ENCODE peak calls at places on chromosome 3, in eight cellular contexts. One of them, this sample, is unnamed.

GRCh38 chr3:48256557-48256956 is 15.7 kb downstream of the ZNF589 start:
- DNase-seq in A549: no peak
- DNase-seq in stimulated activated CD4-positive, alpha-beta T cell treated with anti-CD3 and anti-CD28 coated beads, Interleukin-4, amount 100 ng/mL, for 1 hour: no peak
- DNase-seq in GM23338: no peak
- DNase-seq in KG1: no peak
- DNase-seq in activated CD4-positive, alpha-beta T cell treated with anti-CD3 and anti-CD28 coated beads, Interleukin-2, amount 10 ng/mL, durations not matched to agents 7 days and 5 days: no peak
- DNase-seq in ovary: no peak
- DNase-seq in activated T-helper 1 cell treated with anti-CD3 and anti-CD28 coated beads, Interleukin-2, amount 50 U/mL, for 16 hours: no peak
- DNase-seq in this sample: no peak

GRCh38 chr3:33046521-33046920 is 50.4 kb downstream of the GLB1 start:
- DNase-seq in A549: no peak
- DNase-seq in stimulated activated CD4-positive, alpha-beta T cell treated with anti-CD3 and anti-CD28 coated beads, Interleukin-4, amount 100 ng/mL, for 1 hour: no peak
- DNase-seq in GM23338: no peak
- DNase-seq in KG1: no peak
- DNase-seq in activated CD4-positive, alpha-beta T cell treated with anti-CD3 and anti-CD28 coated beads, Interleukin-2, amount 10 ng/mL, durations not matched to agents 7 days and 5 days: peak
- DNase-seq in ovary: no peak
- DNase-seq in activated T-helper 1 cell treated with anti-CD3 and anti-CD28 coated beads, Interleukin-2, amount 50 U/mL, for 16 hours: no peak
- DNase-seq in this sample: no peak

GRCh38 chr3:127669541-127670228 is 3.1 kb upstream of the ABTB1 start:
- DNase-seq in A549: no peak
- DNase-seq in stimulated activated CD4-positive, alpha-beta T cell treated with anti-CD3 and anti-CD28 coated beads, Interleukin-4, amount 100 ng/mL, for 1 hour: no peak
- DNase-seq in GM23338: no peak
- DNase-seq in KG1: no peak
- DNase-seq in activated CD4-positive, alpha-beta T cell treated with anti-CD3 and anti-CD28 coated beads, Interleukin-2, amount 10 ng/mL, durations not matched to agents 7 days and 5 days: no peak
- DNase-seq in ovary: peak
- DNase-seq in activated T-helper 1 cell treated with anti-CD3 and anti-CD28 coated beads, Interleukin-2, amount 50 U/mL, for 16 hours: no peak
- DNase-seq in this sample: no peak

GRCh38 chr3:105352976-105353375 is 13.7 kb upstream of the ALCAM start:
- DNase-seq in A549: no peak
- DNase-seq in stimulated activated CD4-positive, alpha-beta T cell treated with anti-CD3 and anti-CD28 coated beads, Interleukin-4, amount 100 ng/mL, for 1 hour: no peak
- DNase-seq in GM23338: no peak
- DNase-seq in KG1: no peak
- DNase-seq in activated CD4-positive, alpha-beta T cell treated with anti-CD3 and anti-CD28 coated beads, Interleukin-2, amount 10 ng/mL, durations not matched to agents 7 days and 5 days: no peak
- DNase-seq in ovary: no peak
- DNase-seq in activated T-helper 1 cell treated with anti-CD3 and anti-CD28 coated beads, Interleukin-2, amount 50 U/mL, for 16 hours: no peak
- DNase-seq in this sample: no peak

GRCh38 chr3:186998937-186999368 is 68.6 kb downstream of the ST6GAL1 start:
- DNase-seq in A549: no peak
- DNase-seq in stimulated activated CD4-positive, alpha-beta T cell treated with anti-CD3 and anti-CD28 coated beads, Interleukin-4, amount 100 ng/mL, for 1 hour: no peak
- DNase-seq in GM23338: peak
- DNase-seq in KG1: no peak
- DNase-seq in activated CD4-positive, alpha-beta T cell treated with anti-CD3 and anti-CD28 coated beads, Interleukin-2, amount 10 ng/mL, durations not matched to agents 7 days and 5 days: no peak
- DNase-seq in ovary: no peak
- DNase-seq in activated T-helper 1 cell treated with anti-CD3 and anti-CD28 coated beads, Interleukin-2, amount 50 U/mL, for 16 hours: no peak
- DNase-seq in this sample: no peak

GRCh38 chr3:172653004-172653403 is 57.9 kb downstream of the NCEH1 start:
- DNase-seq in A549: no peak
- DNase-seq in stimulated activated CD4-positive, alpha-beta T cell treated with anti-CD3 and anti-CD28 coated beads, Interleukin-4, amount 100 ng/mL, for 1 hour: no peak
- DNase-seq in GM23338: no peak
- DNase-seq in KG1: no peak
- DNase-seq in activated CD4-positive, alpha-beta T cell treated with anti-CD3 and anti-CD28 coated beads, Interleukin-2, amount 10 ng/mL, durations not matched to agents 7 days and 5 days: no peak
- DNase-seq in ovary: no peak
- DNase-seq in activated T-helper 1 cell treated with anti-CD3 and anti-CD28 coated beads, Interleukin-2, amount 50 U/mL, for 16 hours: no peak
- DNase-seq in this sample: no peak

GRCh38 chr3:11154036-11154952 is at the start of gene HRH1:
- DNase-seq in A549: no peak
- DNase-seq in stimulated activated CD4-positive, alpha-beta T cell treated with anti-CD3 and anti-CD28 coated beads, Interleukin-4, amount 100 ng/mL, for 1 hour: peak
- DNase-seq in GM23338: peak
- DNase-seq in KG1: no peak
- DNase-seq in activated CD4-positive, alpha-beta T cell treated with anti-CD3 and anti-CD28 coated beads, Interleukin-2, amount 10 ng/mL, durations not matched to agents 7 days and 5 days: no peak
- DNase-seq in ovary: peak
- DNase-seq in activated T-helper 1 cell treated with anti-CD3 and anti-CD28 coated beads, Interleukin-2, amount 50 U/mL, for 16 hours: no peak
- DNase-seq in this sample: no peak

GRCh38 chr3:152253514-152253913 is 15.2 kb upstream of the MBNL1 start:
- DNase-seq in A549: no peak
- DNase-seq in stimulated activated CD4-positive, alpha-beta T cell treated with anti-CD3 and anti-CD28 coated beads, Interleukin-4, amount 100 ng/mL, for 1 hour: no peak
- DNase-seq in GM23338: no peak
- DNase-seq in KG1: no peak
- DNase-seq in activated CD4-positive, alpha-beta T cell treated with anti-CD3 and anti-CD28 coated beads, Interleukin-2, amount 10 ng/mL, durations not matched to agents 7 days and 5 days: no peak
- DNase-seq in ovary: no peak
- DNase-seq in activated T-helper 1 cell treated with anti-CD3 and anti-CD28 coated beads, Interleukin-2, amount 50 U/mL, for 16 hours: no peak
- DNase-seq in this sample: no peak

GRCh38 chr3:189157232-189158007 is 14.4 kb upstream of the TPRG1 start:
- DNase-seq in A549: no peak
- DNase-seq in stimulated activated CD4-positive, alpha-beta T cell treated with anti-CD3 and anti-CD28 coated beads, Interleukin-4, amount 100 ng/mL, for 1 hour: no peak
- DNase-seq in GM23338: no peak
- DNase-seq in KG1: no peak
- DNase-seq in activated CD4-positive, alpha-beta T cell treated with anti-CD3 and anti-CD28 coated beads, Interleukin-2, amount 10 ng/mL, durations not matched to agents 7 days and 5 days: no peak
- DNase-seq in ovary: no peak
- DNase-seq in activated T-helper 1 cell treated with anti-CD3 and anti-CD28 coated beads, Interleukin-2, amount 50 U/mL, for 16 hours: no peak
- DNase-seq in this sample: no peak

GRCh38 chr3:143167956-143168355 is 48.4 kb downstream of the CHST2 start:
- DNase-seq in A549: no peak
- DNase-seq in stimulated activated CD4-positive, alpha-beta T cell treated with anti-CD3 and anti-CD28 coated beads, Interleukin-4, amount 100 ng/mL, for 1 hour: no peak
- DNase-seq in GM23338: no peak
- DNase-seq in KG1: no peak
- DNase-seq in activated CD4-positive, alpha-beta T cell treated with anti-CD3 and anti-CD28 coated beads, Interleukin-2, amount 10 ng/mL, durations not matched to agents 7 days and 5 days: no peak
- DNase-seq in ovary: no peak
- DNase-seq in activated T-helper 1 cell treated with anti-CD3 and anti-CD28 coated beads, Interleukin-2, amount 50 U/mL, for 16 hours: no peak
- DNase-seq in this sample: no peak

GRCh38 chr3:50658831-50659230 is 15.9 kb upstream of the DOCK3 start:
- DNase-seq in A549: no peak
- DNase-seq in stimulated activated CD4-positive, alpha-beta T cell treated with anti-CD3 and anti-CD28 coated beads, Interleukin-4, amount 100 ng/mL, for 1 hour: no peak
- DNase-seq in GM23338: no peak
- DNase-seq in KG1: no peak
- DNase-seq in activated CD4-positive, alpha-beta T cell treated with anti-CD3 and anti-CD28 coated beads, Interleukin-2, amount 10 ng/mL, durations not matched to agents 7 days and 5 days: no peak
- DNase-seq in ovary: no peak
- DNase-seq in activated T-helper 1 cell treated with anti-CD3 and anti-CD28 coated beads, Interleukin-2, amount 50 U/mL, for 16 hours: no peak
- DNase-seq in this sample: no peak

GRCh38 chr3:15585111-15585844 is 16.1 kb downstream of the HACL1 start:
- DNase-seq in A549: no peak
- DNase-seq in stimulated activated CD4-positive, alpha-beta T cell treated with anti-CD3 and anti-CD28 coated beads, Interleukin-4, amount 100 ng/mL, for 1 hour: no peak
- DNase-seq in GM23338: no peak
- DNase-seq in KG1: no peak
- DNase-seq in activated CD4-positive, alpha-beta T cell treated with anti-CD3 and anti-CD28 coated beads, Interleukin-2, amount 10 ng/mL, durations not matched to agents 7 days and 5 days: no peak
- DNase-seq in ovary: no peak
- DNase-seq in activated T-helper 1 cell treated with anti-CD3 and anti-CD28 coated beads, Interleukin-2, amount 50 U/mL, for 16 hours: no peak
- DNase-seq in this sample: no peak

GRCh38 chr3:149377408-149378111 is at the start of gene TM4SF1:
- DNase-seq in A549: peak
- DNase-seq in stimulated activated CD4-positive, alpha-beta T cell treated with anti-CD3 and anti-CD28 coated beads, Interleukin-4, amount 100 ng/mL, for 1 hour: no peak
- DNase-seq in GM23338: peak
- DNase-seq in KG1: no peak
- DNase-seq in activated CD4-positive, alpha-beta T cell treated with anti-CD3 and anti-CD28 coated beads, Interleukin-2, amount 10 ng/mL, durations not matched to agents 7 days and 5 days: no peak
- DNase-seq in ovary: peak
- DNase-seq in activated T-helper 1 cell treated with anti-CD3 and anti-CD28 coated beads, Interleukin-2, amount 50 U/mL, for 16 hours: no peak
- DNase-seq in this sample: no peak

GRCh38 chr3:123281929-123282328 is 80.2 kb downstream of the SEC22A start:
- DNase-seq in A549: no peak
- DNase-seq in stimulated activated CD4-positive, alpha-beta T cell treated with anti-CD3 and anti-CD28 coated beads, Interleukin-4, amount 100 ng/mL, for 1 hour: no peak
- DNase-seq in GM23338: no peak
- DNase-seq in KG1: no peak
- DNase-seq in activated CD4-positive, alpha-beta T cell treated with anti-CD3 and anti-CD28 coated beads, Interleukin-2, amount 10 ng/mL, durations not matched to agents 7 days and 5 days: no peak
- DNase-seq in ovary: no peak
- DNase-seq in activated T-helper 1 cell treated with anti-CD3 and anti-CD28 coated beads, Interleukin-2, amount 50 U/mL, for 16 hours: no peak
- DNase-seq in this sample: no peak

GRCh38 chr3:134675726-134676252 is 25.0 kb upstream of the KY start:
- DNase-seq in A549: no peak
- DNase-seq in stimulated activated CD4-positive, alpha-beta T cell treated with anti-CD3 and anti-CD28 coated beads, Interleukin-4, amount 100 ng/mL, for 1 hour: no peak
- DNase-seq in GM23338: no peak
- DNase-seq in KG1: no peak
- DNase-seq in activated CD4-positive, alpha-beta T cell treated with anti-CD3 and anti-CD28 coated beads, Interleukin-2, amount 10 ng/mL, durations not matched to agents 7 days and 5 days: no peak
- DNase-seq in ovary: no peak
- DNase-seq in activated T-helper 1 cell treated with anti-CD3 and anti-CD28 coated beads, Interleukin-2, amount 50 U/mL, for 16 hours: no peak
- DNase-seq in this sample: no peak

GRCh38 chr3:95356764-95357501 is 1294.1 kb downstream of the NSUN3 start:
- DNase-seq in A549: no peak
- DNase-seq in stimulated activated CD4-positive, alpha-beta T cell treated with anti-CD3 and anti-CD28 coated beads, Interleukin-4, amount 100 ng/mL, for 1 hour: no peak
- DNase-seq in GM23338: no peak
- DNase-seq in KG1: no peak
- DNase-seq in activated CD4-positive, alpha-beta T cell treated with anti-CD3 and anti-CD28 coated beads, Interleukin-2, amount 10 ng/mL, durations not matched to agents 7 days and 5 days: no peak
- DNase-seq in ovary: no peak
- DNase-seq in activated T-helper 1 cell treated with anti-CD3 and anti-CD28 coated beads, Interleukin-2, amount 50 U/mL, for 16 hours: no peak
- DNase-seq in this sample: no peak

GRCh38 chr3:4729061-4729973 is 236.2 kb downstream of the ITPR1 start:
- DNase-seq in A549: no peak
- DNase-seq in stimulated activated CD4-positive, alpha-beta T cell treated with anti-CD3 and anti-CD28 coated beads, Interleukin-4, amount 100 ng/mL, for 1 hour: no peak
- DNase-seq in GM23338: no peak
- DNase-seq in KG1: no peak
- DNase-seq in activated CD4-positive, alpha-beta T cell treated with anti-CD3 and anti-CD28 coated beads, Interleukin-2, amount 10 ng/mL, durations not matched to agents 7 days and 5 days: no peak
- DNase-seq in ovary: no peak
- DNase-seq in activated T-helper 1 cell treated with anti-CD3 and anti-CD28 coated beads, Interleukin-2, amount 50 U/mL, for 16 hours: no peak
- DNase-seq in this sample: no peak

GRCh38 chr3:149170672-149171071 is 41.2 kb downstream of the HPS3 start:
- DNase-seq in A549: no peak
- DNase-seq in stimulated activated CD4-positive, alpha-beta T cell treated with anti-CD3 and anti-CD28 coated beads, Interleukin-4, amount 100 ng/mL, for 1 hour: no peak
- DNase-seq in GM23338: no peak
- DNase-seq in KG1: no peak
- DNase-seq in activated CD4-positive, alpha-beta T cell treated with anti-CD3 and anti-CD28 coated beads, Interleukin-2, amount 10 ng/mL, durations not matched to agents 7 days and 5 days: no peak
- DNase-seq in ovary: no peak
- DNase-seq in activated T-helper 1 cell treated with anti-CD3 and anti-CD28 coated beads, Interleukin-2, amount 50 U/mL, for 16 hours: no peak
- DNase-seq in this sample: no peak

GRCh38 chr3:23479615-23480323 is 276.6 kb downstream of the UBE2E2 start:
- DNase-seq in A549: no peak
- DNase-seq in stimulated activated CD4-positive, alpha-beta T cell treated with anti-CD3 and anti-CD28 coated beads, Interleukin-4, amount 100 ng/mL, for 1 hour: no peak
- DNase-seq in GM23338: no peak
- DNase-seq in KG1: no peak
- DNase-seq in activated CD4-positive, alpha-beta T cell treated with anti-CD3 and anti-CD28 coated beads, Interleukin-2, amount 10 ng/mL, durations not matched to agents 7 days and 5 days: no peak
- DNase-seq in ovary: no peak
- DNase-seq in activated T-helper 1 cell treated with anti-CD3 and anti-CD28 coated beads, Interleukin-2, amount 50 U/mL, for 16 hours: no peak
- DNase-seq in this sample: no peak

GRCh38 chr3:14913071-14913925 is 34.1 kb upstream of the NR2C2 start:
- DNase-seq in A549: no peak
- DNase-seq in stimulated activated CD4-positive, alpha-beta T cell treated with anti-CD3 and anti-CD28 coated beads, Interleukin-4, amount 100 ng/mL, for 1 hour: no peak
- DNase-seq in GM23338: no peak
- DNase-seq in KG1: no peak
- DNase-seq in activated CD4-positive, alpha-beta T cell treated with anti-CD3 and anti-CD28 coated beads, Interleukin-2, amount 10 ng/mL, durations not matched to agents 7 days and 5 days: no peak
- DNase-seq in ovary: no peak
- DNase-seq in activated T-helper 1 cell treated with anti-CD3 and anti-CD28 coated beads, Interleukin-2, amount 50 U/mL, for 16 hours: no peak
- DNase-seq in this sample: no peak

GRCh38 chr3:34200576-34200975 is 402.1 kb downstream of the PDCD6IP start:
- DNase-seq in A549: no peak
- DNase-seq in stimulated activated CD4-positive, alpha-beta T cell treated with anti-CD3 and anti-CD28 coated beads, Interleukin-4, amount 100 ng/mL, for 1 hour: no peak
- DNase-seq in GM23338: no peak
- DNase-seq in KG1: no peak
- DNase-seq in activated CD4-positive, alpha-beta T cell treated with anti-CD3 and anti-CD28 coated beads, Interleukin-2, amount 10 ng/mL, durations not matched to agents 7 days and 5 days: no peak
- DNase-seq in ovary: no peak
- DNase-seq in activated T-helper 1 cell treated with anti-CD3 and anti-CD28 coated beads, Interleukin-2, amount 50 U/mL, for 16 hours: no peak
- DNase-seq in this sample: no peak

GRCh38 chr3:88707837-88708236 is 399.6 kb upstream of the EPHA3 start:
- DNase-seq in A549: no peak
- DNase-seq in stimulated activated CD4-positive, alpha-beta T cell treated with anti-CD3 and anti-CD28 coated beads, Interleukin-4, amount 100 ng/mL, for 1 hour: no peak
- DNase-seq in GM23338: no peak
- DNase-seq in KG1: no peak
- DNase-seq in activated CD4-positive, alpha-beta T cell treated with anti-CD3 and anti-CD28 coated beads, Interleukin-2, amount 10 ng/mL, durations not matched to agents 7 days and 5 days: no peak
- DNase-seq in ovary: no peak
- DNase-seq in activated T-helper 1 cell treated with anti-CD3 and anti-CD28 coated beads, Interleukin-2, amount 50 U/mL, for 16 hours: no peak
- DNase-seq in this sample: no peak

GRCh38 chr3:27666708-27667107 is 55.4 kb downstream of the EOMES start:
- DNase-seq in A549: no peak
- DNase-seq in stimulated activated CD4-positive, alpha-beta T cell treated with anti-CD3 and anti-CD28 coated beads, Interleukin-4, amount 100 ng/mL, for 1 hour: no peak
- DNase-seq in GM23338: peak
- DNase-seq in KG1: peak
- DNase-seq in activated CD4-positive, alpha-beta T cell treated with anti-CD3 and anti-CD28 coated beads, Interleukin-2, amount 10 ng/mL, durations not matched to agents 7 days and 5 days: peak
- DNase-seq in ovary: peak
- DNase-seq in activated T-helper 1 cell treated with anti-CD3 and anti-CD28 coated beads, Interleukin-2, amount 50 U/mL, for 16 hours: no peak
- DNase-seq in this sample: no peak